ENCODE peak calls at places on chromosomes 2 and 18, in four cellular contexts. One of them, this sample, is unnamed.

GRCh38 chr2:20538308-20539132 is 91.6 kb downstream of the RHOB start:
- DNase-seq in psoas muscle: peak; percentile 89
- DNase-seq in pancreas: no peak
- DNase-seq in coronary artery: no peak
- DNase-seq in this sample: no peak

GRCh38 chr2:217527586-217528202 is 475.1 kb downstream of the TNS1 start:
- DNase-seq in psoas muscle: no peak
- DNase-seq in pancreas: no peak
- DNase-seq in coronary artery: no peak
- DNase-seq in this sample: peak; percentile 24

GRCh38 chr18:24196764-24197163 is 57.9 kb downstream of the CABYR start:
- DNase-seq in pancreas: no peak
- DNase-seq in psoas muscle: no peak
- DNase-seq in coronary artery: no peak
- DNase-seq in this sample: no peak

GRCh38 chr18:9516437-9517064 is 41.2 kb downstream of the RALBP1 start:
- DNase-seq in psoas muscle: no peak
- DNase-seq in coronary artery: no peak
- DNase-seq in pancreas: no peak
- DNase-seq in this sample: peak; percentile 55

GRCh38 chr18:76922107-76922506 is 99.8 kb downstream of the ZNF236 start:
- DNase-seq in pancreas: no peak
- DNase-seq in coronary artery: no peak
- DNase-seq in psoas muscle: peak; percentile 72
- DNase-seq in this sample: peak; percentile 43

GRCh38 chr2:19700861-19701585 is 200.8 kb downstream of the TTC32 start:
- DNase-seq in psoas muscle: peak; percentile 60
- DNase-seq in coronary artery: no peak
- DNase-seq in pancreas: no peak
- DNase-seq in this sample: no peak

GRCh38 chr2:205642562-205643350 is 39.5 kb upstream of the NRP2 start:
- DNase-seq in pancreas: no peak
- DNase-seq in coronary artery: no peak
- DNase-seq in psoas muscle: no peak
- DNase-seq in this sample: no peak

GRCh38 chr2:38223256-38223655 is 147.3 kb upstream of the CYP1B1 start:
- DNase-seq in coronary artery: no peak
- DNase-seq in psoas muscle: no peak
- DNase-seq in pancreas: no peak
- DNase-seq in this sample: no peak

GRCh38 chr18:75524852-75525251 is 97.3 kb upstream of the SMIM21 start:
- DNase-seq in psoas muscle: no peak
- DNase-seq in coronary artery: no peak
- DNase-seq in pancreas: no peak
- DNase-seq in this sample: no peak

GRCh38 chr2:46036929-46037328 is 260.3 kb upstream of the EPAS1 start:
- DNase-seq in pancreas: no peak
- DNase-seq in psoas muscle: no peak
- DNase-seq in coronary artery: no peak
- DNase-seq in this sample: peak; percentile 92

GRCh38 chr18:28760299-28760698 is 583.4 kb upstream of the CDH2 start:
- DNase-seq in pancreas: no peak
- DNase-seq in psoas muscle: peak; percentile 20
- DNase-seq in coronary artery: no peak
- DNase-seq in this sample: no peak

GRCh38 chr2:234308814-234309195 is 188.1 kb downstream of the ARL4C start:
- DNase-seq in pancreas: no peak
- DNase-seq in psoas muscle: no peak
- DNase-seq in coronary artery: no peak
- DNase-seq in this sample: peak; percentile 91

GRCh38 chr2:241268716-241269445 is 46.6 kb downstream of the HDLBP start:
- DNase-seq in coronary artery: no peak
- DNase-seq in psoas muscle: no peak
- DNase-seq in pancreas: no peak
- DNase-seq in this sample: no peak

GRCh38 chr2:197028230-197028629 is 101.7 kb upstream of the PGAP1 start:
- DNase-seq in psoas muscle: no peak
- DNase-seq in coronary artery: no peak
- DNase-seq in pancreas: no peak
- DNase-seq in this sample: peak; percentile 91

GRCh38 chr18:42064109-42064508 is 109.1 kb downstream of the PIK3C3 start:
- DNase-seq in pancreas: no peak
- DNase-seq in psoas muscle: no peak
- DNase-seq in coronary artery: no peak
- DNase-seq in this sample: no peak

GRCh38 chr18:56196495-56197225 is 441.7 kb downstream of the TXNL1 start:
- DNase-seq in pancreas: no peak
- DNase-seq in psoas muscle: no peak
- DNase-seq in coronary artery: no peak
- DNase-seq in this sample: no peak

DNA sequence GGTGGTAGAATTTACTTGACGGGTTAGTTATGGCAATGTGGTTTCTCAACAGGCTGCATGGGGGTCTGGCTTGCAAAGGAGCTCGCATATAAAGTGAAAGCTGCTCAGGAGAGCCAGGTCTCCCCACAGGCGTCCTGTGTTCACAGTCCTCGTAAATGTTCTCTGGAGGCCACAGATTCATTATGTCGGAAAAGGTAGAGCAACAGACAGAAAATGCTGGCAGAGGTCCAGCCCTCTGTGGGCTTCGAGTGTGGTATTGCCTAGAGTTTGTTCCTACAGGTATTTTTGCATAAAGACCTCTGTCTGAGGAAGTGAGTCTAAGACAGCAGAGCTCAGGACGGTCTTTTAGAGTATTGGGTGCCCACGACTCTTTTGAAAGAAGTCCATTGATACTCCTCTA is 96.5 kb downstream of the CDCA7 start:
- DNase-seq in psoas muscle: no peak
- DNase-seq in pancreas: no peak
- DNase-seq in coronary artery: no peak
- DNase-seq in this sample: no peak
- H3K4me3 ChIP-seq in psoas muscle: no peak overlapping the region
- H3K4me3 ChIP-seq in pancreas: no peak overlapping the region
- H3K4me3 ChIP-seq in coronary artery: no peak overlapping the region
- H3K4me3 ChIP-seq in this sample: no peak overlapping the region

GRCh38 chr18:35588995-35589394 is 7.5 kb downstream of the GALNT1 start:
- DNase-seq in coronary artery: no peak
- DNase-seq in psoas muscle: no peak
- DNase-seq in pancreas: no peak
- DNase-seq in this sample: no peak
- TF ChIP-seq CTCF in coronary artery: no peak
- TF ChIP-seq CTCF in psoas muscle: no peak
- TF ChIP-seq CTCF in pancreas: no peak
- TF ChIP-seq CTCF in this sample: peak; percentile 2

GRCh38 chr2:106269591-106270291 is 75.6 kb upstream of the UXS1 start:
- DNase-seq in coronary artery: no peak
- DNase-seq in psoas muscle: peak; percentile 72
- DNase-seq in pancreas: peak; percentile 89
- DNase-seq in this sample: no peak

GRCh38 chr2:106267997-106268396 is 73.9 kb upstream of the UXS1 start:
- DNase-seq in psoas muscle: no peak
- DNase-seq in pancreas: no peak
- DNase-seq in coronary artery: no peak
- DNase-seq in this sample: no peak

GRCh38 chr2:106275971-106276370 is 81.9 kb upstream of the UXS1 start:
- DNase-seq in psoas muscle: no peak
- DNase-seq in coronary artery: no peak
- DNase-seq in pancreas: no peak
- DNase-seq in this sample: no peak

GRCh38 chr2:106272202-106272807 is 78.2 kb upstream of the UXS1 start:
- DNase-seq in pancreas: no peak
- DNase-seq in psoas muscle: no peak
- DNase-seq in coronary artery: no peak
- DNase-seq in this sample: no peak

DNA sequence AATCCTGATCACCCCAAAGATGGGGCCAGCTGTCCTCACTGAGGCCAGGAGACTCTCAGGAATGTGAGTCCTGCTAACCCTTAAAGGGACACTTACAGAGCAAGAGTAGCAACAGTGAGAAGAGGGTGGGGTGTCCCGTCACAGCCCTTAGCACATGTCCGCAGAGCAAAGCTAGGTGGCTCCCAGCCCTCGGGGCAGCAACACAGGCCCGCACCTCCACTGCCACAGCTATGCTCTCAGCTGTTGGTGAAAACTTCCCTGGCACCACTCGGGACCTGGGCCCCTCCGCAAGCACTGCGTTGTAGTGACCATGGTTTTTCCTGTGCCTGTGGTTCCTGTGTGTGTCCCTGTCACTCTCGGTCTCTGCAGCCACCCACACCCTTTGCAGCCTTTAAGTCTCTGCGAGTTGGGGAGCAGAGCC is 76.4 kb upstream of the UXS1 start:
- DNase-seq in pancreas: no peak
- DNase-seq in coronary artery: no peak
- DNase-seq in psoas muscle: no peak
- DNase-seq in this sample: no peak
- H3K4me3 ChIP-seq in pancreas: no peak overlapping the region
- H3K4me3 ChIP-seq in coronary artery: peak overlapping the region; percentile 68
- H3K4me3 ChIP-seq in psoas muscle: peak overlapping the region; percentile 65
- H3K4me3 ChIP-seq in this sample: no peak overlapping the region

GRCh38 chr18:36947820-36948348 is 119.0 kb downstream of the KIAA1328 start:
- DNase-seq in psoas muscle: no peak
- DNase-seq in pancreas: no peak
- DNase-seq in coronary artery: no peak
- DNase-seq in this sample: no peak

GRCh38 chr18:36942264-36942663 is 113.3 kb downstream of the KIAA1328 start:
- DNase-seq in pancreas: no peak
- DNase-seq in coronary artery: no peak
- DNase-seq in psoas muscle: no peak
- DNase-seq in this sample: peak; percentile 48
- TF ChIP-seq CTCF in pancreas: peak; percentile 32
- TF ChIP-seq CTCF in coronary artery: no peak
- TF ChIP-seq CTCF in psoas muscle: no peak
- TF ChIP-seq CTCF in this sample: peak; percentile 65

GRCh38 chr2:237486334-237486818 is 675 bp upstream of the MLPH start:
- DNase-seq in psoas muscle: no peak
- DNase-seq in coronary artery: peak; percentile 66
- DNase-seq in pancreas: no peak
- DNase-seq in this sample: peak; percentile 51
- H3K4me3 ChIP-seq in psoas muscle: peak overlapping the region; percentile 72
- H3K4me3 ChIP-seq in coronary artery: peak overlapping the region; percentile 64
- H3K4me3 ChIP-seq in pancreas: peak overlapping the region; percentile 48
- H3K4me3 ChIP-seq in this sample: peak overlapping the region; percentile 83

DNA sequence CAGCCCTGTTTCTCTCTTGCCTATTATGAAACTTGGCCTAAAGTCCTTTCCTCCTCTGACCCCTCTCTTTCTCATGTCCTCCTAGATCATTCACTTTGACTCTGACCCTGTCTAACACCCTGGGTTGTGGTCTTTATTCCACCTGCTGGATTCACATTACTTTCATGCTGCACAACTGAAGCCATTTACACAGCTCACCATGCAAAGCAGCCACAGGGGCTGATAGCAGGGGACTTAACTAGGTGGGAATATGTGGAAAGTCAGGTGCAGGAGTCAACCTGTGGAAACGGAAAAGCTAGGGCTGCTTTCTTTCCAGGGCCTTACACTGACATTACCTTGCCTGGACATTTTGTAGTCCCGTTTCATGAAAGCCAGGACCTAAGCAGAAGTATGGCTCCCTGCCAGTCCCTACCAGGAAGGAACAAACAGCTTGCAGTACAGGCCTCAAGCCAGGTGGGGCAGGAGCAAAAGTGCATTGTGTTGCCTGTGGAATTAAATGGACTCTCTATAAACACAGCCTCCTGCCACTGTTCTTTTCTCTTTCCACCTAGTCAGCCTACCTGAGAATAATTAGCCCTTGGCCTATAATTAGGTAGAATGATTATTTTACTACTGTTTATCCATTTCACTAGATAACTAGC is 11.8 kb downstream of the MAPRE3 start:
- DNase-seq in coronary artery: no peak
- DNase-seq in pancreas: peak; percentile 82
- DNase-seq in psoas muscle: peak; percentile 84
- DNase-seq in this sample: peak; percentile 36
- TF ChIP-seq CTCF in coronary artery: no peak
- TF ChIP-seq CTCF in pancreas: peak; percentile 59
- TF ChIP-seq CTCF in psoas muscle: peak; percentile 53
- TF ChIP-seq CTCF in this sample: peak; percentile 16

This sample was measured in astrocyte of the spinal cord.